ENCODE peak calls at places on chromosomes 4 and X, in seven cellular contexts. One of them, this sample, is unnamed.

GRCh38 chr4:8394125-8394524 is 46.4 kb downstream of the ACOX3 start:
- DNase-seq in gastrocnemius medialis: peak
- DNase-seq in activated CD4-positive, CD25-positive, alpha-beta regulatory T cell treated with anti-CD3 and anti-CD28 coated beads, Interleukin-2, amount 50 U/mL, for 72 hours: no peak
- DNase-seq in GF-D8: no peak
- DNase-seq in ELR: no peak
- DNase-seq in hypothalamus: peak
- DNase-seq in stimulated activated CD4-positive, alpha-beta T cell treated with anti-CD3 and anti-CD28 coated beads, Interleukin-2, amount 100 ng/mL, for 48 hours: no peak
- DNase-seq in this sample: no peak

GRCh38 chrX:12065251-12065650 is 73.0 kb upstream of the FRMPD4 start:
- DNase-seq in gastrocnemius medialis: no peak
- DNase-seq in activated CD4-positive, CD25-positive, alpha-beta regulatory T cell treated with anti-CD3 and anti-CD28 coated beads, Interleukin-2, amount 50 U/mL, for 72 hours: no peak
- DNase-seq in GF-D8: no peak
- DNase-seq in ELR: peak
- DNase-seq in hypothalamus: no peak
- DNase-seq in stimulated activated CD4-positive, alpha-beta T cell treated with anti-CD3 and anti-CD28 coated beads, Interleukin-2, amount 100 ng/mL, for 48 hours: no peak
- DNase-seq in this sample: no peak

GRCh38 chr4:147546341-147546740 is 65.4 kb downstream of the EDNRA start:
- DNase-seq in gastrocnemius medialis: no peak
- DNase-seq in activated CD4-positive, CD25-positive, alpha-beta regulatory T cell treated with anti-CD3 and anti-CD28 coated beads, Interleukin-2, amount 50 U/mL, for 72 hours: no peak
- DNase-seq in GF-D8: no peak
- DNase-seq in ELR: peak
- DNase-seq in hypothalamus: no peak
- DNase-seq in stimulated activated CD4-positive, alpha-beta T cell treated with anti-CD3 and anti-CD28 coated beads, Interleukin-2, amount 100 ng/mL, for 48 hours: no peak
- DNase-seq in this sample: no peak

GRCh38 chrX:130393451-130394074 is 8.1 kb upstream of the GPR119 start:
- DNase-seq in gastrocnemius medialis: no peak
- DNase-seq in activated CD4-positive, CD25-positive, alpha-beta regulatory T cell treated with anti-CD3 and anti-CD28 coated beads, Interleukin-2, amount 50 U/mL, for 72 hours: no peak
- DNase-seq in GF-D8: no peak
- DNase-seq in ELR: peak
- DNase-seq in hypothalamus: peak
- DNase-seq in stimulated activated CD4-positive, alpha-beta T cell treated with anti-CD3 and anti-CD28 coated beads, Interleukin-2, amount 100 ng/mL, for 48 hours: no peak
- DNase-seq in this sample: peak

GRCh38 chr4:95505149-95505548 is 43.6 kb downstream of the UNC5C start:
- DNase-seq in gastrocnemius medialis: no peak
- DNase-seq in activated CD4-positive, CD25-positive, alpha-beta regulatory T cell treated with anti-CD3 and anti-CD28 coated beads, Interleukin-2, amount 50 U/mL, for 72 hours: no peak
- DNase-seq in GF-D8: no peak
- DNase-seq in ELR: no peak
- DNase-seq in hypothalamus: no peak
- DNase-seq in stimulated activated CD4-positive, alpha-beta T cell treated with anti-CD3 and anti-CD28 coated beads, Interleukin-2, amount 100 ng/mL, for 48 hours: no peak
- DNase-seq in this sample: no peak

GRCh38 chr4:109873791-109874514 is 26.0 kb downstream of the LRIT3 start:
- DNase-seq in gastrocnemius medialis: peak
- DNase-seq in activated CD4-positive, CD25-positive, alpha-beta regulatory T cell treated with anti-CD3 and anti-CD28 coated beads, Interleukin-2, amount 50 U/mL, for 72 hours: no peak
- DNase-seq in GF-D8: no peak
- DNase-seq in ELR: no peak
- DNase-seq in hypothalamus: no peak
- DNase-seq in stimulated activated CD4-positive, alpha-beta T cell treated with anti-CD3 and anti-CD28 coated beads, Interleukin-2, amount 100 ng/mL, for 48 hours: no peak
- DNase-seq in this sample: no peak

GRCh38 chr4:124953059-124953850 is 240.7 kb upstream of the ANKRD50 start:
- DNase-seq in gastrocnemius medialis: no peak
- DNase-seq in activated CD4-positive, CD25-positive, alpha-beta regulatory T cell treated with anti-CD3 and anti-CD28 coated beads, Interleukin-2, amount 50 U/mL, for 72 hours: no peak
- DNase-seq in GF-D8: no peak
- DNase-seq in ELR: peak
- DNase-seq in hypothalamus: no peak
- DNase-seq in stimulated activated CD4-positive, alpha-beta T cell treated with anti-CD3 and anti-CD28 coated beads, Interleukin-2, amount 100 ng/mL, for 48 hours: no peak
- DNase-seq in this sample: no peak

GRCh38 chr4:75985116-75985515 is 5.6 kb downstream of the SDAD1 start:
- DNase-seq in gastrocnemius medialis: no peak
- DNase-seq in activated CD4-positive, CD25-positive, alpha-beta regulatory T cell treated with anti-CD3 and anti-CD28 coated beads, Interleukin-2, amount 50 U/mL, for 72 hours: no peak
- DNase-seq in GF-D8: no peak
- DNase-seq in ELR: peak
- DNase-seq in hypothalamus: no peak
- DNase-seq in stimulated activated CD4-positive, alpha-beta T cell treated with anti-CD3 and anti-CD28 coated beads, Interleukin-2, amount 100 ng/mL, for 48 hours: no peak
- DNase-seq in this sample: no peak

GRCh38 chr4:78656968-78657445 is 105.4 kb downstream of the ANXA3 start:
- DNase-seq in gastrocnemius medialis: peak
- DNase-seq in activated CD4-positive, CD25-positive, alpha-beta regulatory T cell treated with anti-CD3 and anti-CD28 coated beads, Interleukin-2, amount 50 U/mL, for 72 hours: no peak
- DNase-seq in GF-D8: peak
- DNase-seq in ELR: no peak
- DNase-seq in hypothalamus: no peak
- DNase-seq in stimulated activated CD4-positive, alpha-beta T cell treated with anti-CD3 and anti-CD28 coated beads, Interleukin-2, amount 100 ng/mL, for 48 hours: no peak
- DNase-seq in this sample: no peak

GRCh38 chr4:103498161-103499070 is 221.4 kb downstream of the TACR3 start:
- DNase-seq in gastrocnemius medialis: no peak
- DNase-seq in activated CD4-positive, CD25-positive, alpha-beta regulatory T cell treated with anti-CD3 and anti-CD28 coated beads, Interleukin-2, amount 50 U/mL, for 72 hours: no peak
- DNase-seq in GF-D8: no peak
- DNase-seq in ELR: peak
- DNase-seq in hypothalamus: no peak
- DNase-seq in stimulated activated CD4-positive, alpha-beta T cell treated with anti-CD3 and anti-CD28 coated beads, Interleukin-2, amount 100 ng/mL, for 48 hours: no peak
- DNase-seq in this sample: no peak

GRCh38 chr4:182449186-182449880 is 206.1 kb downstream of the TENM3 start:
- DNase-seq in gastrocnemius medialis: peak
- DNase-seq in activated CD4-positive, CD25-positive, alpha-beta regulatory T cell treated with anti-CD3 and anti-CD28 coated beads, Interleukin-2, amount 50 U/mL, for 72 hours: no peak
- DNase-seq in GF-D8: no peak
- DNase-seq in ELR: peak
- DNase-seq in hypothalamus: peak
- DNase-seq in stimulated activated CD4-positive, alpha-beta T cell treated with anti-CD3 and anti-CD28 coated beads, Interleukin-2, amount 100 ng/mL, for 48 hours: peak
- DNase-seq in this sample: peak

GRCh38 chr4:76233534-76233933 is 18.0 kb upstream of the FAM47E start:
- DNase-seq in gastrocnemius medialis: no peak
- DNase-seq in activated CD4-positive, CD25-positive, alpha-beta regulatory T cell treated with anti-CD3 and anti-CD28 coated beads, Interleukin-2, amount 50 U/mL, for 72 hours: no peak
- DNase-seq in GF-D8: no peak
- DNase-seq in ELR: no peak
- DNase-seq in hypothalamus: no peak
- DNase-seq in stimulated activated CD4-positive, alpha-beta T cell treated with anti-CD3 and anti-CD28 coated beads, Interleukin-2, amount 100 ng/mL, for 48 hours: no peak
- DNase-seq in this sample: no peak

GRCh38 chrX:47854474-47854873 is 17.8 kb downstream of the ZNF81 start:
- DNase-seq in gastrocnemius medialis: no peak
- DNase-seq in activated CD4-positive, CD25-positive, alpha-beta regulatory T cell treated with anti-CD3 and anti-CD28 coated beads, Interleukin-2, amount 50 U/mL, for 72 hours: no peak
- DNase-seq in GF-D8: no peak
- DNase-seq in ELR: peak
- DNase-seq in hypothalamus: no peak
- DNase-seq in stimulated activated CD4-positive, alpha-beta T cell treated with anti-CD3 and anti-CD28 coated beads, Interleukin-2, amount 100 ng/mL, for 48 hours: no peak
- DNase-seq in this sample: no peak

GRCh38 chr4:100907465-100908454 is 389.9 kb upstream of the EMCN start:
- DNase-seq in gastrocnemius medialis: no peak
- DNase-seq in activated CD4-positive, CD25-positive, alpha-beta regulatory T cell treated with anti-CD3 and anti-CD28 coated beads, Interleukin-2, amount 50 U/mL, for 72 hours: no peak
- DNase-seq in GF-D8: no peak
- DNase-seq in ELR: peak
- DNase-seq in hypothalamus: no peak
- DNase-seq in stimulated activated CD4-positive, alpha-beta T cell treated with anti-CD3 and anti-CD28 coated beads, Interleukin-2, amount 100 ng/mL, for 48 hours: no peak
- DNase-seq in this sample: no peak

GRCh38 chr4:46931981-46932380 is 22.9 kb upstream of the COX7B2 start:
- DNase-seq in gastrocnemius medialis: no peak
- DNase-seq in activated CD4-positive, CD25-positive, alpha-beta regulatory T cell treated with anti-CD3 and anti-CD28 coated beads, Interleukin-2, amount 50 U/mL, for 72 hours: no peak
- DNase-seq in GF-D8: no peak
- DNase-seq in ELR: peak
- DNase-seq in hypothalamus: no peak
- DNase-seq in stimulated activated CD4-positive, alpha-beta T cell treated with anti-CD3 and anti-CD28 coated beads, Interleukin-2, amount 100 ng/mL, for 48 hours: peak
- DNase-seq in this sample: no peak

GRCh38 chr4:37825943-37826281 is 574 bp upstream of the PGM2 start:
- DNase-seq in gastrocnemius medialis: no peak
- DNase-seq in activated CD4-positive, CD25-positive, alpha-beta regulatory T cell treated with anti-CD3 and anti-CD28 coated beads, Interleukin-2, amount 50 U/mL, for 72 hours: no peak
- DNase-seq in GF-D8: peak
- DNase-seq in ELR: no peak
- DNase-seq in hypothalamus: no peak
- DNase-seq in stimulated activated CD4-positive, alpha-beta T cell treated with anti-CD3 and anti-CD28 coated beads, Interleukin-2, amount 100 ng/mL, for 48 hours: peak
- DNase-seq in this sample: no peak

GRCh38 chrX:53047228-53047627 is 1.4 kb upstream of the GPR173 start:
- DNase-seq in gastrocnemius medialis: no peak
- DNase-seq in activated CD4-positive, CD25-positive, alpha-beta regulatory T cell treated with anti-CD3 and anti-CD28 coated beads, Interleukin-2, amount 50 U/mL, for 72 hours: no peak
- DNase-seq in GF-D8: no peak
- DNase-seq in ELR: peak
- DNase-seq in hypothalamus: no peak
- DNase-seq in stimulated activated CD4-positive, alpha-beta T cell treated with anti-CD3 and anti-CD28 coated beads, Interleukin-2, amount 100 ng/mL, for 48 hours: no peak
- DNase-seq in this sample: no peak

GRCh38 chrX:12370444-12371089 is 232.3 kb downstream of the FRMPD4 start:
- DNase-seq in gastrocnemius medialis: no peak
- DNase-seq in activated CD4-positive, CD25-positive, alpha-beta regulatory T cell treated with anti-CD3 and anti-CD28 coated beads, Interleukin-2, amount 50 U/mL, for 72 hours: no peak
- DNase-seq in GF-D8: no peak
- DNase-seq in ELR: peak
- DNase-seq in hypothalamus: no peak
- DNase-seq in stimulated activated CD4-positive, alpha-beta T cell treated with anti-CD3 and anti-CD28 coated beads, Interleukin-2, amount 100 ng/mL, for 48 hours: no peak
- DNase-seq in this sample: no peak

GRCh38 chrX:139890991-139891700 is 41.7 kb downstream of the ATP11C start:
- DNase-seq in gastrocnemius medialis: no peak
- DNase-seq in activated CD4-positive, CD25-positive, alpha-beta regulatory T cell treated with anti-CD3 and anti-CD28 coated beads, Interleukin-2, amount 50 U/mL, for 72 hours: no peak
- DNase-seq in GF-D8: no peak
- DNase-seq in ELR: peak
- DNase-seq in hypothalamus: no peak
- DNase-seq in stimulated activated CD4-positive, alpha-beta T cell treated with anti-CD3 and anti-CD28 coated beads, Interleukin-2, amount 100 ng/mL, for 48 hours: no peak
- DNase-seq in this sample: no peak

GRCh38 chr4:70531981-70532380 is 13.6 kb downstream of the AMTN start:
- DNase-seq in gastrocnemius medialis: no peak
- DNase-seq in activated CD4-positive, CD25-positive, alpha-beta regulatory T cell treated with anti-CD3 and anti-CD28 coated beads, Interleukin-2, amount 50 U/mL, for 72 hours: no peak
- DNase-seq in GF-D8: no peak
- DNase-seq in ELR: peak
- DNase-seq in hypothalamus: no peak
- DNase-seq in stimulated activated CD4-positive, alpha-beta T cell treated with anti-CD3 and anti-CD28 coated beads, Interleukin-2, amount 100 ng/mL, for 48 hours: no peak
- DNase-seq in this sample: no peak

This sample was measured in 8988T.